ENCODE peak calls at places on chromosome 19, in nine cellular contexts. C is suprapubic skin, J is body of pancreas, Y is tibial nerve, D is endothelial cell of umbilical vein, V is IMR-90, O is testis, M is right atrium auricular region, B is small intestine. H is an unnamed sample.

GRCh38 chr19:23403581-23404324 is 8.5 kb upstream of the ZNF91 start:
- DNase-seq in M (no peak), O (no peak), V (no peak), B (peak; percentile 99), C (no peak), Y (no peak), D (no peak), J (peak; percentile 77), H (no peak)

GRCh38 chr19:28318469-28319179 is 894.3 kb downstream of the UQCRFS1 start:
- DNase-seq in Y (no peak), J (no peak), D (no peak), O (no peak), C (no peak), M (no peak), B (no peak), V (no peak), H (no peak)

GRCh38 chr19:42942187-42942789 is 5.3 kb upstream of the PSG7 start:
- DNase-seq in B (no peak), O (peak; percentile 36), M (no peak), V (peak; percentile 20), Y (no peak), J (peak; percentile 12), D (no peak), C (no peak), H (no peak)

GRCh38 chr19:47039239-47039874 is 9.1 kb downstream of the TMEM160 start:
- DNase-seq in J (no peak), M (no peak), V (no peak), B (no peak), Y (no peak), O (no peak), C (no peak), D (no peak), H (no peak)

GRCh38 chr19:20858861-20859260 is 64.2 kb upstream of the ZNF85 start:
- DNase-seq in M (no peak), C (no peak), O (no peak), Y (no peak), D (no peak), V (no peak), J (no peak), B (no peak), H (no peak)

GRCh38 chr19:8079988-8080387 is 27.4 kb downstream of the CCL25 start:
- DNase-seq in C (no peak), D (no peak), O (no peak), B (no peak), M (no peak), Y (no peak), J (no peak), V (no peak), H (no peak)

GRCh38 chr19:14363203-14364097 is 17.8 kb upstream of the ADGRE5 start:
- DNase-seq in D (peak; percentile 38), Y (no peak), B (peak; percentile 51), M (peak; percentile 67), O (peak; percentile 93), C (no peak), V (peak; percentile 42), J (peak; percentile 35), H (peak; percentile 86)

GRCh38 chr19:14764401-14764800 is 14.0 kb downstream of the ADGRE2 start:
- DNase-seq in Y (no peak), J (no peak), M (no peak), D (no peak), B (no peak), C (no peak), O (no peak), V (no peak), H (no peak)

GRCh38 chr19:10654610-10655456 is 687 bp downstream of the ILF3 start:
- DNase-seq in B (peak; percentile 35), O (peak; percentile 62), J (peak; percentile 49), Y (no peak), M (no peak), D (peak; percentile 34), C (peak; percentile 88), V (no peak), H (peak; percentile 47)

GRCh38 chr19:42306646-42307045 is 4.2 kb upstream of the PAFAH1B3 start:
- DNase-seq in C (no peak), J (no peak), B (no peak), M (no peak), O (peak; percentile 81), Y (no peak), V (no peak), D (no peak), H (no peak)

GRCh38 chr19:29665215-29665825 is at the start of gene PLEKHF1:
- DNase-seq in V (peak; percentile 59), C (peak; percentile 93), B (peak; percentile 84), J (peak; percentile 94), D (peak; percentile 83), O (peak; percentile 93), Y (peak; percentile 86), M (peak; percentile 92), H (peak; percentile 94)

GRCh38 chr19:30450101-30450500 is 77.9 kb downstream of the ZNF536 start:
- DNase-seq in O (peak; percentile 60), J (no peak), V (no peak), D (no peak), C (no peak), M (peak; percentile 65), Y (no peak), B (no peak), H (peak; percentile 36)

GRCh38 chr19:13986348-13986904 is 19.7 kb downstream of the RFX1 start:
- DNase-seq in Y (peak; percentile 64), O (peak; percentile 77), V (peak; percentile 72), D (peak; percentile 90), M (peak; percentile 90), B (peak; percentile 78), J (peak; percentile 67), C (peak; percentile 91), H (peak; percentile 85)

GRCh38 chr19:50994129-50994528 is 7.3 kb downstream of the KLK8 start:
- DNase-seq in Y (no peak), V (no peak), B (no peak), D (no peak), O (peak; percentile 59), C (no peak), J (no peak), M (no peak), H (no peak)

GRCh38 chr19:14174883-14175282 is 31.1 kb downstream of the ADGRL1 start:
- DNase-seq in D (no peak), O (no peak), J (no peak), Y (no peak), M (no peak), C (no peak), V (no peak), B (no peak), H (no peak)

GRCh38 chr19:54164369-54165068 is 5.0 kb upstream of the LENG1 start:
- DNase-seq in C (no peak), D (peak; percentile 84), B (peak; percentile 89), M (peak; percentile 68), Y (no peak), V (peak; percentile 22), O (peak; percentile 65), J (peak; percentile 62), H (no peak)

GRCh38 chr19:31707206-31707605 is 358.0 kb upstream of the TSHZ3 start:
- DNase-seq in J (no peak), O (no peak), V (no peak), B (no peak), D (no peak), C (peak; percentile 77), M (no peak), Y (no peak), H (no peak)

DNA sequence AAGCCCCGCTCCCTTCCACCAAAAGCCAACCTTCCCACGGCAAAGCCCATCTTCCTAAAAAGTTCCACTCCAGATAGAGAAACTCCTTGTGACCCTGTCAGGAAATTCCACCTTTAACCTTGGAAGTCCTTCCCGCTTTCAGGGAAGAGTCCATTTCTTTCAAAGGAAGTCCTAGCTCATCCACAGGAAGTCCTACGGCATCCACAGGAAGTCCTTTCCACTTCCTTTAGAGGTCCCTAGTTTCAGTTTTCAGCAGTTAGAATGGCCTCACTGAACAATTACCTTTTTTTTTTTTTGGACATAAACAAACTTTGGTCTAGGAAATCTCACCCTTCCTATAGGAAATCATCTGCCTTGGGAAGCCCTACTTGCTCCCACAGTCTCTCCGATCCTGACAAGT is 31.7 kb downstream of the TRPM4 start:
- DNase-seq in Y (no peak), J (no peak), D (no peak), O (no peak), V (no peak), M (no peak), C (no peak), B (no peak), H (no peak)
- H3K27ac ChIP-seq in Y (no peak overlapping the region), J (no peak overlapping the region), D (no peak overlapping the region), O (no peak overlapping the region), V (no peak overlapping the region), M (no peak overlapping the region), C (no peak overlapping the region), B (no peak overlapping the region), H (peak overlapping the region; percentile 75)

GRCh38 chr19:34773555-34773864 is 495 bp upstream of the ZNF599 start:
- DNase-seq in Y (no peak), V (no peak), D (no peak), M (no peak), J (no peak), B (no peak), C (no peak), O (no peak), H (no peak)

GRCh38 chr19:34766386-34766785 is 6.6 kb downstream of the ZNF599 start:
- DNase-seq in O (no peak), Y (no peak), M (no peak), J (no peak), D (no peak), C (no peak), B (no peak), V (peak; percentile 47), H (no peak)

GRCh38 chr19:34772697-34773554 is at the start of gene ZNF599:
- DNase-seq in M (peak; percentile 90), J (peak; percentile 91), C (peak; percentile 95), Y (peak; percentile 71), B (peak; percentile 91), D (peak; percentile 91), O (peak; percentile 95), V (peak; percentile 86), H (peak; percentile 93)

GRCh38 chr19:34767967-34768366 is 5.0 kb downstream of the ZNF599 start:
- DNase-seq in D (no peak), M (no peak), O (no peak), B (no peak), Y (no peak), V (no peak), J (no peak), C (no peak), H (no peak)
- H3K9me3 ChIP-seq in D (no peaks in the 10 kb centered on the region), M (peaks cover 3% of the 10 kb centered on the region), O (no peaks in the 10 kb centered on the region), B (no peaks in the 10 kb centered on the region), Y (no peaks in the 10 kb centered on the region), V (peaks cover 28% of the 10 kb centered on the region), J (no peaks in the 10 kb centered on the region), C (peaks cover 21% of the 10 kb centered on the region), H (peaks cover 28% of the 10 kb centered on the region)

GRCh38 chr19:40620161-40620485 is 19.0 kb downstream of the LTBP4 start:
- DNase-seq in D (no peak), V (no peak), J (no peak), B (no peak), Y (no peak), C (no peak), O (no peak), M (no peak), H (no peak)
- H3K27ac ChIP-seq in D (no peak overlapping the region), V (no peak overlapping the region), J (no peak overlapping the region), B (no peak overlapping the region), Y (no peak overlapping the region), C (no peak overlapping the region), O (no peak overlapping the region), M (peak overlapping the region; percentile 28), H (peak overlapping the region; percentile 82)

DNA sequence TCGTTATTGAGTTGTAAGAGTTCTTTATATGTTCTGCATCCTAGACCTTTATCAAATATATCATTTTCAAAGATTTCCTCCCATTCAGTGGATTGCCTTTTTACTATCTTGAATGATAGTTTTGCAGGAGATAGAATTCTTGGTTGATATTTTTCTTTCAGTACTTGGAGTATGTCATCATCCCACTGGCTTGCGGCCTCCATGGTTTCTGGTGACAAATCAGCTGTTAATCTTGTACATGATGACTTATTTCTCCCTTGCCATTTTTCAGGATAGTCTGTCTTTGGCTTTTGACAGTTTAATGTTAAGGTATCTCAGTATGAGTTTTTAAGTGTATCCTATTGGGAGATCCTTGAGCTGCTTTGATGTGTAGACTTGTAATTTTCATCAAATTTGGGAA is 8.5 kb downstream of the ZNF557 start:
- DNase-seq in C (no peak), O (no peak), B (no peak), M (no peak), J (no peak), D (no peak), Y (no peak), V (no peak), H (no peak)
- H3K9me3 ChIP-seq in C (peaks cover 62% of the 10 kb centered on the region), O (no peaks in the 10 kb centered on the region), B (peaks cover 15% of the 10 kb centered on the region), M (peaks cover 49% of the 10 kb centered on the region), J (peaks cover 2% of the 10 kb centered on the region), D (peaks cover 27% of the 10 kb centered on the region), Y (peaks cover 24% of the 10 kb centered on the region), V (peaks cover 74% of the 10 kb centered on the region), H (peaks cover 80% of the 10 kb centered on the region)